ENCODE peak calls at places on chromosomes 1 and 21, in six cellular contexts. One of them, this sample, is unnamed.

GRCh38 chr1:33682371-33682770 is 181.5 kb upstream of the HMGB4 start:
- DNase-seq in occipital lobe: no peak
- DNase-seq in T-helper 2 cell: no peak
- DNase-seq in GM12865: no peak
- DNase-seq in AG08395: peak; percentile 25
- DNase-seq in spleen: no peak
- DNase-seq in this sample: no peak

GRCh38 chr21:44758781-44759627 is 42.6 kb downstream of the UBE2G2 start:
- DNase-seq in AG08395: no peak
- DNase-seq in spleen: peak; percentile 43
- DNase-seq in occipital lobe: no peak
- DNase-seq in GM12865: no peak
- DNase-seq in T-helper 2 cell: no peak
- DNase-seq in this sample: no peak

GRCh38 chr1:157626099-157626498 is 28.2 kb upstream of the FCRL4 start:
- DNase-seq in T-helper 2 cell: no peak
- DNase-seq in occipital lobe: no peak
- DNase-seq in AG08395: no peak
- DNase-seq in spleen: no peak
- DNase-seq in GM12865: peak; percentile 71
- DNase-seq in this sample: no peak

GRCh38 chr1:116514708-116515525 is 55.9 kb downstream of the CD58 start:
- DNase-seq in occipital lobe: no peak
- DNase-seq in spleen: peak; percentile 85
- DNase-seq in GM12865: peak; percentile 86
- DNase-seq in AG08395: no peak
- DNase-seq in T-helper 2 cell: no peak
- DNase-seq in this sample: peak; percentile 54

GRCh38 chr1:31161571-31161970 is 78.1 kb downstream of the NKAIN1 start:
- DNase-seq in GM12865: peak; percentile 20
- DNase-seq in spleen: no peak
- DNase-seq in AG08395: no peak
- DNase-seq in occipital lobe: no peak
- DNase-seq in T-helper 2 cell: no peak
- DNase-seq in this sample: no peak

GRCh38 chr1:11516961-11517635 is 38.1 kb downstream of the DISP3 start:
- DNase-seq in T-helper 2 cell: no peak
- DNase-seq in spleen: no peak
- DNase-seq in AG08395: no peak
- DNase-seq in GM12865: no peak
- DNase-seq in occipital lobe: no peak
- DNase-seq in this sample: no peak

GRCh38 chr1:15452216-15452615 is 4.3 kb upstream of the CELA2A start:
- DNase-seq in occipital lobe: no peak
- DNase-seq in GM12865: no peak
- DNase-seq in spleen: no peak
- DNase-seq in T-helper 2 cell: no peak
- DNase-seq in AG08395: no peak
- DNase-seq in this sample: no peak

GRCh38 chr1:172352435-172352834 is 68.0 kb upstream of the C1orf105 start:
- DNase-seq in T-helper 2 cell: no peak
- DNase-seq in spleen: no peak
- DNase-seq in AG08395: no peak
- DNase-seq in GM12865: no peak
- DNase-seq in occipital lobe: no peak
- DNase-seq in this sample: no peak

GRCh38 chr1:111099289-111099688 is 40.6 kb downstream of the DRAM2 start:
- DNase-seq in occipital lobe: no peak
- DNase-seq in GM12865: no peak
- DNase-seq in T-helper 2 cell: no peak
- DNase-seq in spleen: no peak
- DNase-seq in AG08395: no peak
- DNase-seq in this sample: no peak